ENCODE peak calls at places on chromosome 19, in seven cellular contexts. B, S, M, L, H, R and U are unnamed samples.

GRCh38 chr19:29618434-29618833 is 12.4 kb downstream of the POP4 start:
- DNase-seq in B (no peak), S (no peak), M (no peak), L (no peak), H (no peak), R (no peak), U (no peak)

GRCh38 chr19:52959613-52960295 is 2.9 kb downstream of the ZNF816 start:
- DNase-seq in B (no peak), S (peak), M (no peak), L (no peak), H (no peak), R (no peak), U (no peak)

GRCh38 chr19:33393286-33394005 is 19.9 kb downstream of the CEBPG start:
- DNase-seq in B (no peak), S (no peak), M (peak), L (no peak), H (no peak), R (no peak), U (no peak)

GRCh38 chr19:18475762-18476331 is 37.9 kb upstream of the ISYNA1 start:
- DNase-seq in B (no peak), S (no peak), M (no peak), L (no peak), H (no peak), R (no peak), U (no peak)

GRCh38 chr19:46517471-46517870 is 21.8 kb upstream of the PNMA8B start:
- DNase-seq in B (no peak), S (no peak), M (no peak), L (no peak), H (no peak), R (no peak), U (no peak)

GRCh38 chr19:7942981-7943443 is 454 bp downstream of the TIMM44 start:
- DNase-seq in B (no peak), S (no peak), M (no peak), L (no peak), H (no peak), R (no peak), U (peak)

GRCh38 chr19:33795370-33796163 is 1.1 kb upstream of the KCTD15 start:
- DNase-seq in B (peak), S (peak), M (peak), L (peak), H (peak), R (peak), U (peak)

GRCh38 chr19:24140099-24140498 is 53.1 kb downstream of the ZNF254 start:
- DNase-seq in B (peak), S (peak), M (no peak), L (peak), H (peak), R (no peak), U (peak)

GRCh38 chr19:52286256-52286655 is 10.7 kb upstream of the ZNF480 start:
- DNase-seq in B (no peak), S (no peak), M (no peak), L (no peak), H (no peak), R (no peak), U (no peak)

GRCh38 chr19:2333027-2333806 is 4.7 kb downstream of the SPPL2B start:
- DNase-seq in B (no peak), S (no peak), M (no peak), L (no peak), H (no peak), R (no peak), U (no peak)

GRCh38 chr19:30319411-30319810 is 52.8 kb upstream of the ZNF536 start:
- DNase-seq in B (no peak), S (no peak), M (no peak), L (no peak), H (no peak), R (no peak), U (no peak)

GRCh38 chr19:39997595-39998216 is 846 bp downstream of the ZNF546 start:
- DNase-seq in B (no peak), S (peak), M (no peak), L (no peak), H (peak), R (no peak), U (peak)

GRCh38 chr19:821976-822773 is 420 bp upstream of the PLPPR3 start:
- DNase-seq in B (no peak), S (no peak), M (no peak), L (peak), H (no peak), R (no peak), U (no peak)

GRCh38 chr19:5687360-5688198 is 2.5 kb upstream of the RPL36 start:
- DNase-seq in B (no peak), S (no peak), M (no peak), L (no peak), H (no peak), R (no peak), U (no peak)

GRCh38 chr19:42313096-42313839 is at the start of gene TMEM145:
- DNase-seq in B (no peak), S (peak), M (no peak), L (peak), H (peak), R (no peak), U (no peak)

GRCh38 chr19:46299004-46299509 is 2.2 kb downstream of the HIF3A start:
- DNase-seq in B (peak), S (peak), M (peak), L (no peak), H (peak), R (peak), U (peak)

GRCh38 chr19:10286803-10287737 is at the start of gene ICAM4:
- DNase-seq in B (no peak), S (peak), M (peak), L (peak), H (peak), R (peak), U (no peak)

GRCh38 chr19:12847159-12848139 is 9.1 kb downstream of the MAST1 start:
- DNase-seq in B (peak), S (peak), M (peak), L (peak), H (peak), R (peak), U (peak)

GRCh38 chr19:13022859-13023636 is 27.8 kb downstream of the NFIX start:
- DNase-seq in B (peak), S (peak), M (peak), L (peak), H (peak), R (peak), U (peak)

GRCh38 chr19:23070353-23070781 is 46.5 kb upstream of the ZNF730 start:
- DNase-seq in B (peak), S (peak), M (peak), L (peak), H (peak), R (peak), U (peak)

GRCh38 chr19:10122066-10122465 is 2.4 kb upstream of the EIF3G start:
- DNase-seq in B (no peak), S (no peak), M (no peak), L (peak), H (peak), R (no peak), U (peak)

GRCh38 chr19:13044160-13044853 is 49.0 kb downstream of the NFIX start:
- DNase-seq in B (no peak), S (peak), M (no peak), L (no peak), H (no peak), R (no peak), U (peak)

GRCh38 chr19:57830071-57830602 is at the start of gene ZNF587B:
- DNase-seq in B (peak), S (peak), M (peak), L (peak), H (peak), R (peak), U (peak)

GRCh38 chr19:31518626-31519025 is 169.4 kb upstream of the TSHZ3 start:
- DNase-seq in B (no peak), S (no peak), M (no peak), L (no peak), H (no peak), R (no peak), U (no peak)

GRCh38 chr19:41616785-41617621 is 9.9 kb downstream of the CEACAM4 start:
- DNase-seq in B (peak), S (peak), M (no peak), L (peak), H (peak), R (no peak), U (peak)

GRCh38 chr19:13665125-13665903 is 99.0 kb upstream of the MRI1 start:
- DNase-seq in B (no peak), S (no peak), M (no peak), L (no peak), H (no peak), R (no peak), U (no peak)

GRCh38 chr19:48913114-48913513 is 13.0 kb downstream of the NUCB1 start:
- DNase-seq in B (no peak), S (no peak), M (no peak), L (peak), H (no peak), R (no peak), U (no peak)

GRCh38 chr19:38304866-38305429 is 897 bp downstream of the C19orf33 start:
- DNase-seq in B (no peak), S (peak), M (peak), L (no peak), H (peak), R (no peak), U (no peak)

GRCh38 chr19:47447470-47448359 is 24.0 kb downstream of the SLC8A2 start:
- DNase-seq in B (peak), S (peak), M (peak), L (peak), H (peak), R (peak), U (peak)

GRCh38 chr19:38893341-38893771 is 6.1 kb downstream of the SIRT2 start:
- DNase-seq in B (no peak), S (no peak), M (no peak), L (no peak), H (no peak), R (no peak), U (no peak)

GRCh38 chr19:10006335-10006708 is 4.0 kb downstream of the COL5A3 start:
- DNase-seq in B (no peak), S (no peak), M (peak), L (no peak), H (peak), R (peak), U (peak)

DNA sequence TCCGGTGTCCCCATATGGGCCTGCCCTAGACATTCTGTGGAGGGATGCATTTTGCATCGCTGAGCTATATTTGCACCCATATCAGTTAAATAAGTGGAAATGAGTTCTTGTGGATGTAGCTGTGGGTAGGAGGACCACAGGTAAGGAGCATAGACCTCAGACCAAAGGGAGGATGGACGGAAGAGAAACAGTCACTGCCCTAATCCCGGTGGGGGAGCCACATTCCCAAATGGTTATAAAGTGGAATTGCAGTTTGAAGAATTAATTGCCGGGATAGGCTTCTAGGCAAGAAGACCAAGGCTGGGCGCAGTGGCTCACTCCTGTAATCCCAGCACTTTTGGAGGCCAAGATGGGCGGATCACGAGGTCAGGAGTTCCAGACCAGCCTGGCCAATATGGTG is 1.8 kb downstream of the SDHAF1 start:
- DNase-seq in B (no peak), S (no peak), M (no peak), L (no peak), H (no peak), R (no peak), U (no peak)
- TF ChIP-seq CTCF in B (no peak), S (no peak), M (no peak), L (no peak), H (no peak), R (no peak), U (no peak)

GRCh38 chr19:16470541-16470910 is 1.2 kb downstream of the EPS15L1 start:
- DNase-seq in B (no peak), S (peak), M (no peak), L (no peak), H (peak), R (no peak), U (no peak)
- H3K4me3 ChIP-seq in B (peak), S (peak), M (peak), L (peak), H (peak), R (peak), U (peak)

DNA sequence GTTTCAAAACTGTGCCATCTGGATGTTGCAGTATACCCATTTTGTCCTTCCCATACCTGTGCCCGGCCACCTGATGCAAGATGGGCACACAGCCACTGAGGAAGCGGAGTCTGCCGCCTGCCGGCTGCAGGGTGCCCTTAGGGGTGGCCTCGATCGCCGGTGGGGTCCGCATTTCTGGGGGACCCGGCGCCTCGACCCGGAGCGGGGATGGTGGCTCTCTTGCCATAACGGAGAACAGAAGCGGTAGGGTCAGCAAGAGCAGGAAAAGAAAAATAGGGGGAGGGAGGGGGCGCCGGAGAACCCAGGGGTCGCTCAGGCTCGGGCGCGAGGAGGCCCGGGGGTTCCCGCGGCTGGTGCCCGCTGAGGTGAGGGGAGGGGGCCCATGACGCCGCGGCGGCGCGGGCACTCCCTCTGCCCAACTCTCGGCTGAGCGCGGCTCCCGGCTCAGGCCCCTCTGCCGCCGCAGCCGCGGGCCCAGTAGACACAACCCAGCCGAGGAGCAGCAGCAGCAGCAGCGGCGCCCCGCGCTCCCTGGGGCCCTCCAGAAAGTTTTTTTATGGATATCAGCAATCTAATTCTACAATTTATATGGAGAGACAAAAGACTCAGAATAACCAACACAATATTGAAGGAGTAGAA is 13.8 kb upstream of the CYP4F2 start:
- DNase-seq in B (no peak), S (no peak), M (no peak), L (no peak), H (no peak), R (no peak), U (no peak)
- TF ChIP-seq CTCF in B (no peak), S (peak), M (no peak), L (no peak), H (no peak), R (no peak), U (no peak)

GRCh38 chr19:3699741-3700241 is 477 bp downstream of the PIP5K1C start:
- DNase-seq in B (no peak), S (no peak), M (no peak), L (no peak), H (no peak), R (no peak), U (no peak)

GRCh38 chr19:3697094-3697493 is 3.2 kb downstream of the PIP5K1C start:
- DNase-seq in B (no peak), S (no peak), M (no peak), L (no peak), H (no peak), R (no peak), U (no peak)

GRCh38 chr19:3697671-3698385 is 2.4 kb downstream of the PIP5K1C start:
- DNase-seq in B (no peak), S (no peak), M (no peak), L (no peak), H (no peak), R (no peak), U (no peak)

GRCh38 chr19:3699071-3699740 is 1.1 kb downstream of the PIP5K1C start:
- DNase-seq in B (no peak), S (peak), M (peak), L (peak), H (peak), R (peak), U (peak)

DNA sequence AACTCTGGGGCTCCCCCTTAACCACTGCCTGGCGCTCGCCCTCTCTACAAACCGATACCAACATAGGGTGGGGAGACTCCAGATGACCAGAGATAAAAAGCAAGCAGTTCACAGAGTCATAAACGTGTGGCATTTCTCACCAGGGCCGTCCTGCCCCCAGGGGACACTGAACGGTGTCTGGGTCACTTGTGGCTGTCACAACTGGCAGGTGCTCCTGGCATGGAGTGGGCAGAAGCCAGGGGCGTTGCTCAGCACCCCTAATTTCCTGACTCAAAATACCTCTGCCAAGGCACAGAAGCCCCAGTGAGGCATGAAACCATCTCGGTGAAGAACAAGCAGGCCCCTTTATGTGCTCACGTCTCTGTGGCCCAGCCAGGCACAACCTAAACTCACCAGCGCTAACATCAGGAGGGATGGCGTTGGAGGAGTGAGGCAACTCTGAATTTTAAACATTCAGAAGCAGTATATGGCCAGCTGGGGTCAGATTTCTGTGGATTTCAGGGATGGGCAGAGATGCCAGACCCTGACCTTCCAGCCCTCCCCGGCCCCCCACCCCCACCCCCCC is 1.8 kb downstream of the PIP5K1C start:
- DNase-seq in B (no peak), S (no peak), M (no peak), L (no peak), H (no peak), R (no peak), U (no peak)
- H3K4me3 ChIP-seq in B (peak), S (no peak), M (peak), L (no peak), H (no peak), R (peak), U (peak)